ENCODE peak calls at places on chromosome 6, in four cellular contexts. One of them, this sample, is unnamed.
A peak's percentile ranks its signal among the peaks of the same experiment; 100 is the strongest.

GRCh38 chr6:73580247-73581149 is 59.7 kb upstream of the EEF1A1 start:
- DNase-seq in neural crest cell: peak; percentile 72
- DNase-seq in fibroblast of lung: peak; percentile 98
- DNase-seq in HCT116: peak; percentile 96
- DNase-seq in this sample: no peak

GRCh38 chr6:45655630-45656422 is 278.1 kb upstream of the SUPT3H start:
- DNase-seq in neural crest cell: no peak
- DNase-seq in fibroblast of lung: peak; percentile 100
- DNase-seq in HCT116: peak; percentile 94
- DNase-seq in this sample: no peak

GRCh38 chr6:36662827-36663256 is 15.7 kb upstream of the CDKN1A start:
- DNase-seq in neural crest cell: no peak
- DNase-seq in fibroblast of lung: no peak
- DNase-seq in HCT116: no peak
- DNase-seq in this sample: no peak

GRCh38 chr6:144066745-144067484 is 28.5 kb downstream of the SF3B5 start:
- DNase-seq in neural crest cell: no peak
- DNase-seq in fibroblast of lung: no peak
- DNase-seq in HCT116: no peak
- DNase-seq in this sample: no peak

GRCh38 chr6:14810021-14810420 is 435.8 kb upstream of the JARID2 start:
- DNase-seq in neural crest cell: no peak
- DNase-seq in fibroblast of lung: no peak
- DNase-seq in HCT116: no peak
- DNase-seq in this sample: no peak

GRCh38 chr6:144585217-144585814 is 300.2 kb downstream of the UTRN start:
- DNase-seq in neural crest cell: peak; percentile 14
- DNase-seq in fibroblast of lung: peak; percentile 32
- DNase-seq in HCT116: peak; percentile 54
- DNase-seq in this sample: no peak

GRCh38 chr6:89997456-89998445 is 103.5 kb downstream of the GJA10 start:
- DNase-seq in neural crest cell: no peak
- DNase-seq in fibroblast of lung: peak; percentile 84
- DNase-seq in HCT116: no peak
- DNase-seq in this sample: no peak

GRCh38 chr6:7071405-7071804 is 36.4 kb upstream of the RREB1 start:
- DNase-seq in neural crest cell: no peak
- DNase-seq in fibroblast of lung: no peak
- DNase-seq in HCT116: no peak
- DNase-seq in this sample: no peak

GRCh38 chr6:17473554-17473953 is 80.2 kb downstream of the CAP2 start:
- DNase-seq in neural crest cell: no peak
- DNase-seq in fibroblast of lung: no peak
- DNase-seq in HCT116: no peak
- DNase-seq in this sample: no peak

GRCh38 chr6:25899580-25900408 is 25.8 kb upstream of the SLC17A3 start:
- DNase-seq in neural crest cell: no peak
- DNase-seq in fibroblast of lung: no peak
- DNase-seq in HCT116: no peak
- DNase-seq in this sample: no peak

GRCh38 chr6:18154507-18155272 is at the start of gene TPMT:
- DNase-seq in neural crest cell: peak; percentile 96
- DNase-seq in fibroblast of lung: no peak
- DNase-seq in HCT116: no peak
- DNase-seq in this sample: no peak

GRCh38 chr6:158475344-158476302 is 84.3 kb upstream of the TMEM181 start:
- DNase-seq in neural crest cell: no peak
- DNase-seq in fibroblast of lung: peak; percentile 79
- DNase-seq in HCT116: no peak
- DNase-seq in this sample: peak; percentile 65

GRCh38 chr6:21398741-21399140 is 194.8 kb upstream of the SOX4 start:
- DNase-seq in neural crest cell: no peak
- DNase-seq in fibroblast of lung: no peak
- DNase-seq in HCT116: no peak
- DNase-seq in this sample: no peak

GRCh38 chr6:26350858-26351543 is 14.0 kb upstream of the BTN3A2 start:
- DNase-seq in neural crest cell: no peak
- DNase-seq in fibroblast of lung: no peak
- DNase-seq in HCT116: no peak
- DNase-seq in this sample: no peak

DNA sequence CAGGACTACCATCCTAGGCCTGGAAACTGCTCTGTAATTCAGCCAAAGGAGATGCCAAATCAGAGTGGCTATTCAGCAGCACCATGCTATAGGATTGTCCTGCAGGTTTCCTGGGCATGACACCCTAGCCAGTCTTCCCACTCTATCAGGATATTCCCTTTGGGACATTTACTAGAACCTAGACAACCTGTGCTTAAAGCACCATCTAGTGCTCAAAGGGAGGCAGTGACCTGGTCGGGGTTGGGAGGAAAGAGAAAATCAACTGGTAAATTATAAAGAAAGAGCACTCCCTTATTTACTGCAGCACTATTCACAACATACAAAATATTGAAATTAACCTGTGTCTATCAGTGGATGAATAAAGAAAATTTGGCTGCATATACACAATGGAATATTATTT is 67.2 kb upstream of the SMLR1 start:
- DNase-seq in neural crest cell: peak; percentile 9
- DNase-seq in fibroblast of lung: peak; percentile 34
- DNase-seq in HCT116: peak; percentile 44
- DNase-seq in this sample: no peak
- TF ChIP-seq CTCF in neural crest cell: peak; percentile 59
- TF ChIP-seq CTCF in fibroblast of lung: peak; percentile 73
- TF ChIP-seq CTCF in HCT116: peak; percentile 89
- TF ChIP-seq CTCF in this sample: peak; percentile 38

DNA sequence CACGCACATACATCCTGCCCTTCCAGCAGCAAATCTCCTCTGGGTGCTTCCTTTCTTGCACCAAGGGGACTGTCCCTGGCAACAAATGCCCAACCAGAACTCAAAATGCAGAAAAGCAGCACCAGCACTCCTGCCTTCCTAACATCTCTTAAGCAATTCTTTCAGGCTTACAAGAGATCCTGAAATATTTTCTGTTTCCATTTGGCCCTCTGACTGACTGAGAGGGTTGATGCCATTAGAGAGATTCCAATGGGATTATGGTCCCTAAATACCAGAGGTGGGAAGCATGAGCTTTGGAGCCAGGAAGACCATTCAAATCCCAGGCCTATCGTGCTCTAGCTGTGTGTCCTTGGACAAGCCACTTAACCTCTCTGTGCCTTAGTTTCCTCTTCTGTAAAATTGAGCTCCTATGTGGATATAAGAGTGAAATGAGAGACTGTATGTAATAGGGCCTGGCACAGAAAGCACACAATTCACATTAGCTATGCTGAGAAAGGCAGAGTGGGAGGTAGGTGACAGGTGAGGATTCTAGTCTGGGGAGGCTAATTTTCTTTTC is 56.8 kb downstream of the PRDM1 start:
- DNase-seq in neural crest cell: no peak
- DNase-seq in fibroblast of lung: no peak
- DNase-seq in HCT116: no peak
- DNase-seq in this sample: no peak
- TF ChIP-seq CTCF in neural crest cell: no peak
- TF ChIP-seq CTCF in fibroblast of lung: no peak
- TF ChIP-seq CTCF in HCT116: no peak
- TF ChIP-seq CTCF in this sample: no peak

GRCh38 chr6:31473244-31473643 is 24.7 kb upstream of the MICB start:
- DNase-seq in neural crest cell: no peak
- DNase-seq in fibroblast of lung: no peak
- DNase-seq in HCT116: no peak
- DNase-seq in this sample: no peak

GRCh38 chr6:31473780-31474725 is 23.9 kb upstream of the MICB start:
- DNase-seq in neural crest cell: no peak
- DNase-seq in fibroblast of lung: peak; percentile 72
- DNase-seq in HCT116: no peak
- DNase-seq in this sample: no peak

GRCh38 chr6:31476515-31477139 is 21.3 kb upstream of the MICB start:
- DNase-seq in neural crest cell: no peak
- DNase-seq in fibroblast of lung: no peak
- DNase-seq in HCT116: no peak
- DNase-seq in this sample: no peak

GRCh38 chr6:31472259-31472658 is 25.7 kb upstream of the MICB start:
- DNase-seq in neural crest cell: no peak
- DNase-seq in fibroblast of lung: no peak
- DNase-seq in HCT116: no peak
- DNase-seq in this sample: no peak

GRCh38 chr6:31474871-31475286 is 23.1 kb upstream of the MICB start:
- DNase-seq in neural crest cell: no peak
- DNase-seq in fibroblast of lung: no peak
- DNase-seq in HCT116: no peak
- DNase-seq in this sample: no peak
- TF ChIP-seq CTCF in neural crest cell: peak; percentile 37
- TF ChIP-seq CTCF in fibroblast of lung: peak; percentile 25
- TF ChIP-seq CTCF in HCT116: peak; percentile 56
- TF ChIP-seq CTCF in this sample: no peak

GRCh38 chr6:168451805-168452204 is 10.8 kb downstream of the SMOC2 start:
- DNase-seq in neural crest cell: no peak
- DNase-seq in fibroblast of lung: no peak
- DNase-seq in HCT116: no peak
- DNase-seq in this sample: no peak
- TF ChIP-seq CTCF in neural crest cell: peak; percentile 43
- TF ChIP-seq CTCF in fibroblast of lung: no peak
- TF ChIP-seq CTCF in HCT116: peak; percentile 40
- TF ChIP-seq CTCF in this sample: no peak

GRCh38 chr6:74899416-74899815 is 306.4 kb downstream of the COL12A1 start:
- DNase-seq in neural crest cell: no peak
- DNase-seq in fibroblast of lung: peak; percentile 58
- DNase-seq in HCT116: no peak
- DNase-seq in this sample: no peak
- TF ChIP-seq CTCF in neural crest cell: no peak
- TF ChIP-seq CTCF in fibroblast of lung: no peak
- TF ChIP-seq CTCF in HCT116: peak; percentile 19
- TF ChIP-seq CTCF in this sample: peak; percentile 0

GRCh38 chr6:8236956-8237355 is 134.6 kb upstream of the EEF1E1 start:
- DNase-seq in neural crest cell: no peak
- DNase-seq in fibroblast of lung: no peak
- DNase-seq in HCT116: no peak
- DNase-seq in this sample: no peak

GRCh38 chr6:8237668-8238067 is 135.3 kb upstream of the EEF1E1 start:
- DNase-seq in neural crest cell: no peak
- DNase-seq in fibroblast of lung: no peak
- DNase-seq in HCT116: no peak
- DNase-seq in this sample: no peak

GRCh38 chr6:8230357-8230756 is 128.0 kb upstream of the EEF1E1 start:
- DNase-seq in neural crest cell: no peak
- DNase-seq in fibroblast of lung: no peak
- DNase-seq in HCT116: no peak
- DNase-seq in this sample: no peak

GRCh38 chr6:8229913-8230312 is 127.6 kb upstream of the EEF1E1 start:
- DNase-seq in neural crest cell: no peak
- DNase-seq in fibroblast of lung: no peak
- DNase-seq in HCT116: no peak
- DNase-seq in this sample: no peak

GRCh38 chr6:8234316-8234715 is 132.0 kb upstream of the EEF1E1 start:
- DNase-seq in neural crest cell: no peak
- DNase-seq in fibroblast of lung: no peak
- DNase-seq in HCT116: no peak
- DNase-seq in this sample: no peak
- TF ChIP-seq CTCF in neural crest cell: no peak
- TF ChIP-seq CTCF in fibroblast of lung: no peak
- TF ChIP-seq CTCF in HCT116: no peak
- TF ChIP-seq CTCF in this sample: no peak

DNA sequence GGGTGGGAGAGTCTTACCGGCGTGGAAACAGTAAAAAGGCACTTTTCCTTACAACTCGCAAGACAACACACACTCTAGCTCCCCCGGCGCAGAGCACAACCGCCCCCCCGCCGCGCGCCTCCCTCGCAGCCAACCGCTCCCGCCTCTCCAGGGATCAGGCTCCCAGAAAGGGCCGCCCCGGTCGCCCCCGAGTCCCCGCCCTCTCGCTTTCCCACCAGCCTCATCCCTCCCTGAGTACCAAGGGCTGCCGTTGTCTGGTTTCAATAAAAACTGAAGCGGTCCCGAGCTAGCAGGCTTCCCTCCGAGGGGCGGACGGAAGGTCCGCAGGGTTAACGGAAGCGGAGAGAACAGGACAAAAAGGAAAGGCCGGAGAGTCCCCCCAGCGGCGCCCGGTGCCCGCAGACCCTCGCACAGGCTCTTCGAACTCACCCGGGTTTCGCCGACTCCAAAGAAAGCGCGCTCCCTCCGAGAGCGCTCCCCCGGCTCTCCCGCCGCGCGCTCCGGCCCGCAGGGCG is 772 bp downstream of the ELOVL5 start:
- DNase-seq in neural crest cell: peak; percentile 59
- DNase-seq in fibroblast of lung: peak; percentile 70
- DNase-seq in HCT116: no peak
- DNase-seq in this sample: no peak
- TF ChIP-seq CTCF in neural crest cell: no peak
- TF ChIP-seq CTCF in fibroblast of lung: no peak
- TF ChIP-seq CTCF in HCT116: no peak
- TF ChIP-seq CTCF in this sample: no peak